ENCODE peak calls at places on chromosomes 4 and X, in five cellular contexts. One of them, this sample, is unnamed.

GRCh38 chr4:103054030-103054429 is 22.5 kb downstream of the SLC9B2 start:
- DNase-seq in GM18507: no peak
- DNase-seq in substantia nigra: no peak
- DNase-seq in adrenal gland: no peak
- DNase-seq in MM.1S: no peak
- DNase-seq in this sample: no peak

GRCh38 chrX:134416106-134416505 is 43.9 kb upstream of the HPRT1 start:
- DNase-seq in GM18507: no peak
- DNase-seq in substantia nigra: no peak
- DNase-seq in adrenal gland: no peak
- DNase-seq in MM.1S: no peak
- DNase-seq in this sample: no peak

GRCh38 chrX:22467571-22467970 is 194.9 kb downstream of the CBLL2 start:
- DNase-seq in GM18507: no peak
- DNase-seq in substantia nigra: no peak
- DNase-seq in adrenal gland: no peak
- DNase-seq in MM.1S: no peak
- DNase-seq in this sample: no peak

GRCh38 chr4:5888222-5888701 is 4.6 kb downstream of the CRMP1 start:
- DNase-seq in GM18507: no peak
- DNase-seq in substantia nigra: no peak
- DNase-seq in adrenal gland: no peak
- DNase-seq in MM.1S: no peak
- DNase-seq in this sample: no peak

GRCh38 chr4:1746265-1746691 is 25.0 kb downstream of the TACC3 start:
- DNase-seq in GM18507: peak; percentile 64
- DNase-seq in substantia nigra: no peak
- DNase-seq in adrenal gland: peak; percentile 78
- DNase-seq in MM.1S: peak; percentile 63
- DNase-seq in this sample: no peak

GRCh38 chr4:3485011-3485881 is 22.1 kb downstream of the DOK7 start:
- DNase-seq in GM18507: no peak
- DNase-seq in substantia nigra: no peak
- DNase-seq in adrenal gland: no peak
- DNase-seq in MM.1S: no peak
- DNase-seq in this sample: peak; percentile 19

GRCh38 chr4:147590249-147590920 is 26.8 kb upstream of the TMEM184C start:
- DNase-seq in GM18507: peak; percentile 30
- DNase-seq in substantia nigra: peak; percentile 65
- DNase-seq in adrenal gland: peak; percentile 61
- DNase-seq in MM.1S: peak; percentile 48
- DNase-seq in this sample: peak; percentile 1

GRCh38 chr4:55458611-55459010 is 62.9 kb downstream of the TMEM165 start:
- DNase-seq in GM18507: no peak
- DNase-seq in substantia nigra: no peak
- DNase-seq in adrenal gland: no peak
- DNase-seq in MM.1S: no peak
- DNase-seq in this sample: no peak

GRCh38 chr4:145639281-145639680 is 20.1 kb downstream of the MMAA start:
- DNase-seq in GM18507: no peak
- DNase-seq in substantia nigra: no peak
- DNase-seq in adrenal gland: no peak
- DNase-seq in MM.1S: peak; percentile 68
- DNase-seq in this sample: no peak

GRCh38 chrX:95889279-95889678 is 795.4 kb upstream of the DIAPH2 start:
- DNase-seq in GM18507: no peak
- DNase-seq in substantia nigra: no peak
- DNase-seq in adrenal gland: no peak
- DNase-seq in MM.1S: no peak
- DNase-seq in this sample: no peak

GRCh38 chr4:183503497-183504063 is 1.3 kb upstream of the ING2 start:
- DNase-seq in GM18507: no peak
- DNase-seq in substantia nigra: peak; percentile 66
- DNase-seq in adrenal gland: no peak
- DNase-seq in MM.1S: no peak
- DNase-seq in this sample: no peak

GRCh38 chr4:139774759-139775487 is 109.3 kb downstream of the MGST2 start:
- DNase-seq in GM18507: no peak
- DNase-seq in substantia nigra: no peak
- DNase-seq in adrenal gland: no peak
- DNase-seq in MM.1S: no peak
- DNase-seq in this sample: no peak

GRCh38 chr4:106659386-106659785 is 290.8 kb upstream of the GIMD1 start:
- DNase-seq in GM18507: no peak
- DNase-seq in substantia nigra: no peak
- DNase-seq in adrenal gland: no peak
- DNase-seq in MM.1S: no peak
- DNase-seq in this sample: peak; percentile 3

GRCh38 chrX:65598559-65599147 is 64.1 kb upstream of the LAS1L start:
- DNase-seq in GM18507: no peak
- DNase-seq in substantia nigra: no peak
- DNase-seq in adrenal gland: no peak
- DNase-seq in MM.1S: no peak
- DNase-seq in this sample: no peak

GRCh38 chrX:111445485-111445884 is 33.5 kb upstream of the DCX start:
- DNase-seq in GM18507: no peak
- DNase-seq in substantia nigra: no peak
- DNase-seq in adrenal gland: no peak
- DNase-seq in MM.1S: peak; percentile 54
- DNase-seq in this sample: no peak

GRCh38 chr4:169222768-169223167 is 48.0 kb downstream of the SH3RF1 start:
- DNase-seq in GM18507: no peak
- DNase-seq in substantia nigra: no peak
- DNase-seq in adrenal gland: no peak
- DNase-seq in MM.1S: no peak
- DNase-seq in this sample: no peak

GRCh38 chr4:65951177-65951576 is 280.9 kb upstream of the EPHA5 start:
- DNase-seq in GM18507: no peak
- DNase-seq in substantia nigra: no peak
- DNase-seq in adrenal gland: no peak
- DNase-seq in MM.1S: no peak
- DNase-seq in this sample: no peak